ENCODE peak calls at places on chromosomes 3 and 15, in four cellular contexts. One of them, this sample, is unnamed.

GRCh38 chr3:149441662-149442442 is 32.6 kb upstream of the TM4SF4 start:
- DNase-seq in stimulated activated CD8-positive, alpha-beta memory T cell treated with anti-CD3 and anti-CD28 coated beads, Interleukin-7, amount 100 ng/mL, for 24 hours: no peak
- DNase-seq in naive thymus-derived CD4-positive, alpha-beta T cell: no peak
- DNase-seq in choroid plexus epithelial cell: no peak
- DNase-seq in this sample: no peak

GRCh38 chr15:68028137-68028771 is 25.9 kb upstream of the PIAS1 start:
- DNase-seq in stimulated activated CD8-positive, alpha-beta memory T cell treated with anti-CD3 and anti-CD28 coated beads, Interleukin-7, amount 100 ng/mL, for 24 hours: no peak
- DNase-seq in naive thymus-derived CD4-positive, alpha-beta T cell: no peak
- DNase-seq in choroid plexus epithelial cell: no peak
- DNase-seq in this sample: no peak

GRCh38 chr15:45187894-45188830 is at the start of gene SHF:
- DNase-seq in stimulated activated CD8-positive, alpha-beta memory T cell treated with anti-CD3 and anti-CD28 coated beads, Interleukin-7, amount 100 ng/mL, for 24 hours: no peak
- DNase-seq in naive thymus-derived CD4-positive, alpha-beta T cell: peak; percentile 83
- DNase-seq in choroid plexus epithelial cell: peak; percentile 24
- DNase-seq in this sample: no peak

GRCh38 chr3:35664460-35664919 is 25.2 kb downstream of the ARPP21 start:
- DNase-seq in stimulated activated CD8-positive, alpha-beta memory T cell treated with anti-CD3 and anti-CD28 coated beads, Interleukin-7, amount 100 ng/mL, for 24 hours: no peak
- DNase-seq in naive thymus-derived CD4-positive, alpha-beta T cell: no peak
- DNase-seq in choroid plexus epithelial cell: peak; percentile 73
- DNase-seq in this sample: no peak

GRCh38 chr3:165854696-165855095 is 17.5 kb upstream of the BCHE start:
- DNase-seq in stimulated activated CD8-positive, alpha-beta memory T cell treated with anti-CD3 and anti-CD28 coated beads, Interleukin-7, amount 100 ng/mL, for 24 hours: no peak
- DNase-seq in naive thymus-derived CD4-positive, alpha-beta T cell: no peak
- DNase-seq in choroid plexus epithelial cell: peak; percentile 23
- DNase-seq in this sample: no peak

GRCh38 chr15:39788800-39789565 is 6.3 kb upstream of the FSIP1 start:
- DNase-seq in stimulated activated CD8-positive, alpha-beta memory T cell treated with anti-CD3 and anti-CD28 coated beads, Interleukin-7, amount 100 ng/mL, for 24 hours: no peak
- DNase-seq in naive thymus-derived CD4-positive, alpha-beta T cell: no peak
- DNase-seq in choroid plexus epithelial cell: peak; percentile 67
- DNase-seq in this sample: peak; percentile 75

GRCh38 chr15:45391746-45392711 is 13.7 kb upstream of the GATM start:
- DNase-seq in stimulated activated CD8-positive, alpha-beta memory T cell treated with anti-CD3 and anti-CD28 coated beads, Interleukin-7, amount 100 ng/mL, for 24 hours: no peak
- DNase-seq in naive thymus-derived CD4-positive, alpha-beta T cell: no peak
- DNase-seq in choroid plexus epithelial cell: no peak
- DNase-seq in this sample: no peak

GRCh38 chr3:100709840-100710235 is 544 bp downstream of the TFG start:
- DNase-seq in stimulated activated CD8-positive, alpha-beta memory T cell treated with anti-CD3 and anti-CD28 coated beads, Interleukin-7, amount 100 ng/mL, for 24 hours: no peak
- DNase-seq in naive thymus-derived CD4-positive, alpha-beta T cell: peak; percentile 31
- DNase-seq in choroid plexus epithelial cell: peak; percentile 52
- DNase-seq in this sample: peak; percentile 38

GRCh38 chr3:9316881-9317341 is 45.9 kb upstream of the THUMPD3 start:
- DNase-seq in stimulated activated CD8-positive, alpha-beta memory T cell treated with anti-CD3 and anti-CD28 coated beads, Interleukin-7, amount 100 ng/mL, for 24 hours: no peak
- DNase-seq in naive thymus-derived CD4-positive, alpha-beta T cell: no peak
- DNase-seq in choroid plexus epithelial cell: peak; percentile 48
- DNase-seq in this sample: peak; percentile 18

GRCh38 chr15:49171790-49172189 is 1.7 kb downstream of the GALK2 start:
- DNase-seq in stimulated activated CD8-positive, alpha-beta memory T cell treated with anti-CD3 and anti-CD28 coated beads, Interleukin-7, amount 100 ng/mL, for 24 hours: no peak
- DNase-seq in naive thymus-derived CD4-positive, alpha-beta T cell: no peak
- DNase-seq in choroid plexus epithelial cell: no peak
- DNase-seq in this sample: no peak

GRCh38 chr3:154236331-154236730 is 88.0 kb downstream of the DHX36 start:
- DNase-seq in stimulated activated CD8-positive, alpha-beta memory T cell treated with anti-CD3 and anti-CD28 coated beads, Interleukin-7, amount 100 ng/mL, for 24 hours: no peak
- DNase-seq in naive thymus-derived CD4-positive, alpha-beta T cell: no peak
- DNase-seq in choroid plexus epithelial cell: no peak
- DNase-seq in this sample: no peak

GRCh38 chr15:55248895-55249294 is 40.7 kb downstream of the RAB27A start:
- DNase-seq in stimulated activated CD8-positive, alpha-beta memory T cell treated with anti-CD3 and anti-CD28 coated beads, Interleukin-7, amount 100 ng/mL, for 24 hours: no peak
- DNase-seq in naive thymus-derived CD4-positive, alpha-beta T cell: no peak
- DNase-seq in choroid plexus epithelial cell: no peak
- DNase-seq in this sample: no peak

GRCh38 chr3:23041918-23042696 is 161.0 kb upstream of the UBE2E2 start:
- DNase-seq in stimulated activated CD8-positive, alpha-beta memory T cell treated with anti-CD3 and anti-CD28 coated beads, Interleukin-7, amount 100 ng/mL, for 24 hours: no peak
- DNase-seq in naive thymus-derived CD4-positive, alpha-beta T cell: no peak
- DNase-seq in choroid plexus epithelial cell: peak; percentile 84
- DNase-seq in this sample: no peak